ENCODE peak calls at places on chromosomes 11 and 22, in eight cellular contexts. One of them, this sample, is unnamed.

GRCh38 chr11:26473216-26474194 is 98.6 kb downstream of the MUC15 start:
- DNase-seq in stromal cell of bone marrow: no peak
- DNase-seq in stimulated activated CD4-positive, alpha-beta T cell treated with anti-CD3 and anti-CD28 coated beads, Interleukin-12 subunit alpha, Interleukin-12 subunit beta, amount 100 ng/mL, for 4 hours: no peak
- DNase-seq in T1000: no peak
- DNase-seq in AG09319: no peak
- DNase-seq in NCI-H187 treated with DMSO at 0.1 percent for 48 hours: no peak
- DNase-seq in activated T-helper 9 cell treated with anti-CD3 and anti-CD28 coated beads, Interleukin-2, amount 50 U/mL, for 16 hours: no peak
- DNase-seq in SK-N-SH: no peak
- DNase-seq in this sample: no peak

GRCh38 chr11:12200359-12201015 is 90.1 kb downstream of the MICAL2 start:
- DNase-seq in stromal cell of bone marrow: no peak
- DNase-seq in stimulated activated CD4-positive, alpha-beta T cell treated with anti-CD3 and anti-CD28 coated beads, Interleukin-12 subunit alpha, Interleukin-12 subunit beta, amount 100 ng/mL, for 4 hours: no peak
- DNase-seq in T1000: no peak
- DNase-seq in AG09319: peak; percentile 78
- DNase-seq in NCI-H187 treated with DMSO at 0.1 percent for 48 hours: no peak
- DNase-seq in activated T-helper 9 cell treated with anti-CD3 and anti-CD28 coated beads, Interleukin-2, amount 50 U/mL, for 16 hours: no peak
- DNase-seq in SK-N-SH: peak; percentile 42
- DNase-seq in this sample: peak; percentile 80

GRCh38 chr11:8531312-8531711 is 62.7 kb downstream of the STK33 start:
- DNase-seq in stromal cell of bone marrow: no peak
- DNase-seq in stimulated activated CD4-positive, alpha-beta T cell treated with anti-CD3 and anti-CD28 coated beads, Interleukin-12 subunit alpha, Interleukin-12 subunit beta, amount 100 ng/mL, for 4 hours: no peak
- DNase-seq in T1000: no peak
- DNase-seq in AG09319: no peak
- DNase-seq in NCI-H187 treated with DMSO at 0.1 percent for 48 hours: peak; percentile 37
- DNase-seq in activated T-helper 9 cell treated with anti-CD3 and anti-CD28 coated beads, Interleukin-2, amount 50 U/mL, for 16 hours: no peak
- DNase-seq in SK-N-SH: peak; percentile 76
- DNase-seq in this sample: no peak

GRCh38 chr11:99154277-99154676 is 133.5 kb downstream of the CNTN5 start:
- DNase-seq in stromal cell of bone marrow: no peak
- DNase-seq in stimulated activated CD4-positive, alpha-beta T cell treated with anti-CD3 and anti-CD28 coated beads, Interleukin-12 subunit alpha, Interleukin-12 subunit beta, amount 100 ng/mL, for 4 hours: no peak
- DNase-seq in T1000: no peak
- DNase-seq in AG09319: no peak
- DNase-seq in NCI-H187 treated with DMSO at 0.1 percent for 48 hours: no peak
- DNase-seq in activated T-helper 9 cell treated with anti-CD3 and anti-CD28 coated beads, Interleukin-2, amount 50 U/mL, for 16 hours: no peak
- DNase-seq in SK-N-SH: no peak
- DNase-seq in this sample: no peak

GRCh38 chr11:81005595-81005994 is 1564.8 kb upstream of the TENM4 start:
- DNase-seq in stromal cell of bone marrow: peak; percentile 60
- DNase-seq in stimulated activated CD4-positive, alpha-beta T cell treated with anti-CD3 and anti-CD28 coated beads, Interleukin-12 subunit alpha, Interleukin-12 subunit beta, amount 100 ng/mL, for 4 hours: no peak
- DNase-seq in T1000: peak; percentile 4
- DNase-seq in AG09319: no peak
- DNase-seq in NCI-H187 treated with DMSO at 0.1 percent for 48 hours: no peak
- DNase-seq in activated T-helper 9 cell treated with anti-CD3 and anti-CD28 coated beads, Interleukin-2, amount 50 U/mL, for 16 hours: no peak
- DNase-seq in SK-N-SH: no peak
- DNase-seq in this sample: no peak

GRCh38 chr11:65595921-65596281 is 301 bp upstream of the KCNK7 start:
- DNase-seq in stromal cell of bone marrow: no peak
- DNase-seq in stimulated activated CD4-positive, alpha-beta T cell treated with anti-CD3 and anti-CD28 coated beads, Interleukin-12 subunit alpha, Interleukin-12 subunit beta, amount 100 ng/mL, for 4 hours: no peak
- DNase-seq in T1000: no peak
- DNase-seq in AG09319: no peak
- DNase-seq in NCI-H187 treated with DMSO at 0.1 percent for 48 hours: no peak
- DNase-seq in activated T-helper 9 cell treated with anti-CD3 and anti-CD28 coated beads, Interleukin-2, amount 50 U/mL, for 16 hours: no peak
- DNase-seq in SK-N-SH: no peak
- DNase-seq in this sample: no peak

GRCh38 chr11:33634291-33634834 is 66.3 kb downstream of the C11orf91 start:
- DNase-seq in stromal cell of bone marrow: no peak
- DNase-seq in stimulated activated CD4-positive, alpha-beta T cell treated with anti-CD3 and anti-CD28 coated beads, Interleukin-12 subunit alpha, Interleukin-12 subunit beta, amount 100 ng/mL, for 4 hours: no peak
- DNase-seq in T1000: peak; percentile 34
- DNase-seq in AG09319: no peak
- DNase-seq in NCI-H187 treated with DMSO at 0.1 percent for 48 hours: no peak
- DNase-seq in activated T-helper 9 cell treated with anti-CD3 and anti-CD28 coated beads, Interleukin-2, amount 50 U/mL, for 16 hours: no peak
- DNase-seq in SK-N-SH: no peak
- DNase-seq in this sample: peak; percentile 20

GRCh38 chr11:102154806-102155205 is 44.6 kb downstream of the YAP1 start:
- DNase-seq in stromal cell of bone marrow: no peak
- DNase-seq in stimulated activated CD4-positive, alpha-beta T cell treated with anti-CD3 and anti-CD28 coated beads, Interleukin-12 subunit alpha, Interleukin-12 subunit beta, amount 100 ng/mL, for 4 hours: no peak
- DNase-seq in T1000: no peak
- DNase-seq in AG09319: no peak
- DNase-seq in NCI-H187 treated with DMSO at 0.1 percent for 48 hours: no peak
- DNase-seq in activated T-helper 9 cell treated with anti-CD3 and anti-CD28 coated beads, Interleukin-2, amount 50 U/mL, for 16 hours: no peak
- DNase-seq in SK-N-SH: no peak
- DNase-seq in this sample: no peak

GRCh38 chr11:79304599-79305212 is 136.1 kb downstream of the TENM4 start:
- DNase-seq in stromal cell of bone marrow: no peak
- DNase-seq in stimulated activated CD4-positive, alpha-beta T cell treated with anti-CD3 and anti-CD28 coated beads, Interleukin-12 subunit alpha, Interleukin-12 subunit beta, amount 100 ng/mL, for 4 hours: no peak
- DNase-seq in T1000: no peak
- DNase-seq in AG09319: no peak
- DNase-seq in NCI-H187 treated with DMSO at 0.1 percent for 48 hours: no peak
- DNase-seq in activated T-helper 9 cell treated with anti-CD3 and anti-CD28 coated beads, Interleukin-2, amount 50 U/mL, for 16 hours: no peak
- DNase-seq in SK-N-SH: no peak
- DNase-seq in this sample: no peak

GRCh38 chr22:21451545-21452520 is 15.4 kb upstream of the TMEM191C start:
- DNase-seq in stromal cell of bone marrow: no peak
- DNase-seq in stimulated activated CD4-positive, alpha-beta T cell treated with anti-CD3 and anti-CD28 coated beads, Interleukin-12 subunit alpha, Interleukin-12 subunit beta, amount 100 ng/mL, for 4 hours: no peak
- DNase-seq in T1000: no peak
- DNase-seq in AG09319: no peak
- DNase-seq in NCI-H187 treated with DMSO at 0.1 percent for 48 hours: no peak
- DNase-seq in activated T-helper 9 cell treated with anti-CD3 and anti-CD28 coated beads, Interleukin-2, amount 50 U/mL, for 16 hours: no peak
- DNase-seq in SK-N-SH: no peak
- DNase-seq in this sample: no peak

GRCh38 chr22:44828193-44828592 is 75.8 kb downstream of the ARHGAP8 start:
- DNase-seq in stromal cell of bone marrow: no peak
- DNase-seq in stimulated activated CD4-positive, alpha-beta T cell treated with anti-CD3 and anti-CD28 coated beads, Interleukin-12 subunit alpha, Interleukin-12 subunit beta, amount 100 ng/mL, for 4 hours: peak; percentile 6
- DNase-seq in T1000: no peak
- DNase-seq in AG09319: no peak
- DNase-seq in NCI-H187 treated with DMSO at 0.1 percent for 48 hours: no peak
- DNase-seq in activated T-helper 9 cell treated with anti-CD3 and anti-CD28 coated beads, Interleukin-2, amount 50 U/mL, for 16 hours: no peak
- DNase-seq in SK-N-SH: peak; percentile 87
- DNase-seq in this sample: no peak

GRCh38 chr11:75328426-75329277 is 22.8 kb downstream of the ARRB1 start:
- DNase-seq in stromal cell of bone marrow: no peak
- DNase-seq in stimulated activated CD4-positive, alpha-beta T cell treated with anti-CD3 and anti-CD28 coated beads, Interleukin-12 subunit alpha, Interleukin-12 subunit beta, amount 100 ng/mL, for 4 hours: peak; percentile 28
- DNase-seq in T1000: no peak
- DNase-seq in AG09319: no peak
- DNase-seq in NCI-H187 treated with DMSO at 0.1 percent for 48 hours: peak; percentile 51
- DNase-seq in activated T-helper 9 cell treated with anti-CD3 and anti-CD28 coated beads, Interleukin-2, amount 50 U/mL, for 16 hours: no peak
- DNase-seq in SK-N-SH: peak; percentile 87
- DNase-seq in this sample: peak; percentile 71

GRCh38 chr11:111540114-111540920 is at the start of gene LAYN:
- DNase-seq in stromal cell of bone marrow: no peak
- DNase-seq in stimulated activated CD4-positive, alpha-beta T cell treated with anti-CD3 and anti-CD28 coated beads, Interleukin-12 subunit alpha, Interleukin-12 subunit beta, amount 100 ng/mL, for 4 hours: peak; percentile 25
- DNase-seq in T1000: peak; percentile 34
- DNase-seq in AG09319: no peak
- DNase-seq in NCI-H187 treated with DMSO at 0.1 percent for 48 hours: no peak
- DNase-seq in activated T-helper 9 cell treated with anti-CD3 and anti-CD28 coated beads, Interleukin-2, amount 50 U/mL, for 16 hours: no peak
- DNase-seq in SK-N-SH: peak; percentile 86
- DNase-seq in this sample: peak; percentile 19

GRCh38 chr22:26079009-26079408 is 90.3 kb upstream of the SEZ6L start:
- DNase-seq in stromal cell of bone marrow: no peak
- DNase-seq in stimulated activated CD4-positive, alpha-beta T cell treated with anti-CD3 and anti-CD28 coated beads, Interleukin-12 subunit alpha, Interleukin-12 subunit beta, amount 100 ng/mL, for 4 hours: no peak
- DNase-seq in T1000: no peak
- DNase-seq in AG09319: no peak
- DNase-seq in NCI-H187 treated with DMSO at 0.1 percent for 48 hours: no peak
- DNase-seq in activated T-helper 9 cell treated with anti-CD3 and anti-CD28 coated beads, Interleukin-2, amount 50 U/mL, for 16 hours: no peak
- DNase-seq in SK-N-SH: no peak
- DNase-seq in this sample: no peak

GRCh38 chr22:28012811-28013460 is 93.9 kb upstream of the PITPNB start:
- DNase-seq in stromal cell of bone marrow: no peak
- DNase-seq in stimulated activated CD4-positive, alpha-beta T cell treated with anti-CD3 and anti-CD28 coated beads, Interleukin-12 subunit alpha, Interleukin-12 subunit beta, amount 100 ng/mL, for 4 hours: no peak
- DNase-seq in T1000: no peak
- DNase-seq in AG09319: no peak
- DNase-seq in NCI-H187 treated with DMSO at 0.1 percent for 48 hours: no peak
- DNase-seq in activated T-helper 9 cell treated with anti-CD3 and anti-CD28 coated beads, Interleukin-2, amount 50 U/mL, for 16 hours: no peak
- DNase-seq in SK-N-SH: no peak
- DNase-seq in this sample: no peak

GRCh38 chr11:102225689-102226562 is 91.4 kb upstream of the BIRC3 start:
- DNase-seq in stromal cell of bone marrow: peak; percentile 90
- DNase-seq in stimulated activated CD4-positive, alpha-beta T cell treated with anti-CD3 and anti-CD28 coated beads, Interleukin-12 subunit alpha, Interleukin-12 subunit beta, amount 100 ng/mL, for 4 hours: no peak
- DNase-seq in T1000: no peak
- DNase-seq in AG09319: peak; percentile 37
- DNase-seq in NCI-H187 treated with DMSO at 0.1 percent for 48 hours: no peak
- DNase-seq in activated T-helper 9 cell treated with anti-CD3 and anti-CD28 coated beads, Interleukin-2, amount 50 U/mL, for 16 hours: no peak
- DNase-seq in SK-N-SH: no peak
- DNase-seq in this sample: peak; percentile 64

GRCh38 chr11:205221-206001 is 1.8 kb downstream of the BET1L start:
- DNase-seq in stromal cell of bone marrow: no peak
- DNase-seq in stimulated activated CD4-positive, alpha-beta T cell treated with anti-CD3 and anti-CD28 coated beads, Interleukin-12 subunit alpha, Interleukin-12 subunit beta, amount 100 ng/mL, for 4 hours: no peak
- DNase-seq in T1000: no peak
- DNase-seq in AG09319: no peak
- DNase-seq in NCI-H187 treated with DMSO at 0.1 percent for 48 hours: no peak
- DNase-seq in activated T-helper 9 cell treated with anti-CD3 and anti-CD28 coated beads, Interleukin-2, amount 50 U/mL, for 16 hours: no peak
- DNase-seq in SK-N-SH: no peak
- DNase-seq in this sample: no peak

GRCh38 chr11:103652013-103652412 is 384.4 kb upstream of the DDI1 start:
- DNase-seq in stromal cell of bone marrow: no peak
- DNase-seq in stimulated activated CD4-positive, alpha-beta T cell treated with anti-CD3 and anti-CD28 coated beads, Interleukin-12 subunit alpha, Interleukin-12 subunit beta, amount 100 ng/mL, for 4 hours: no peak
- DNase-seq in T1000: peak; percentile 50
- DNase-seq in AG09319: no peak
- DNase-seq in NCI-H187 treated with DMSO at 0.1 percent for 48 hours: no peak
- DNase-seq in activated T-helper 9 cell treated with anti-CD3 and anti-CD28 coated beads, Interleukin-2, amount 50 U/mL, for 16 hours: no peak
- DNase-seq in SK-N-SH: no peak
- DNase-seq in this sample: no peak

GRCh38 chr11:116134450-116134849 is 630.2 kb upstream of the CADM1 start:
- DNase-seq in stromal cell of bone marrow: no peak
- DNase-seq in stimulated activated CD4-positive, alpha-beta T cell treated with anti-CD3 and anti-CD28 coated beads, Interleukin-12 subunit alpha, Interleukin-12 subunit beta, amount 100 ng/mL, for 4 hours: no peak
- DNase-seq in T1000: no peak
- DNase-seq in AG09319: no peak
- DNase-seq in NCI-H187 treated with DMSO at 0.1 percent for 48 hours: no peak
- DNase-seq in activated T-helper 9 cell treated with anti-CD3 and anti-CD28 coated beads, Interleukin-2, amount 50 U/mL, for 16 hours: no peak
- DNase-seq in SK-N-SH: no peak
- DNase-seq in this sample: no peak

GRCh38 chr11:125330462-125331325 is 165.4 kb downstream of the FEZ1 start:
- DNase-seq in stromal cell of bone marrow: no peak
- DNase-seq in stimulated activated CD4-positive, alpha-beta T cell treated with anti-CD3 and anti-CD28 coated beads, Interleukin-12 subunit alpha, Interleukin-12 subunit beta, amount 100 ng/mL, for 4 hours: no peak
- DNase-seq in T1000: no peak
- DNase-seq in AG09319: no peak
- DNase-seq in NCI-H187 treated with DMSO at 0.1 percent for 48 hours: no peak
- DNase-seq in activated T-helper 9 cell treated with anti-CD3 and anti-CD28 coated beads, Interleukin-2, amount 50 U/mL, for 16 hours: no peak
- DNase-seq in SK-N-SH: no peak
- DNase-seq in this sample: no peak

This sample was measured in amniotic stem cell.